ENCODE peak calls at places on chromosome 6, in ten cellular contexts. Y is PC-3, W is GM23338, H is caudate nucleus, D is pancreas, V is endothelial cell of umbilical vein, A is GM23248, F is H9, K is SJCRH30, R is heart left ventricle. O is an unnamed sample.

GRCh38 chr6:108492131-108492766 is 68.5 kb upstream of the FOXO3 start:
- DNase-seq in Y (peak), W (peak), H (no peak), D (no peak), V (peak), A (peak), F (no peak), K (peak), R (no peak), O (no peak)

GRCh38 chr6:53679446-53679933 is 13.9 kb upstream of the KLHL31 start:
- DNase-seq in Y (peak), W (peak), H (no peak), D (no peak), V (peak), A (peak), F (peak), K (no peak), R (no peak), O (no peak)

GRCh38 chr6:130852844-130853554 is 25.8 kb downstream of the SMLR1 start:
- DNase-seq in Y (no peak), W (no peak), H (no peak), D (no peak), V (no peak), A (no peak), F (no peak), K (no peak), R (no peak), O (no peak)

GRCh38 chr6:98835149-98836024 is 1.0 kb downstream of the POU3F2 start:
- DNase-seq in Y (no peak), W (peak), H (no peak), D (no peak), V (no peak), A (no peak), F (peak), K (peak), R (no peak), O (no peak)

GRCh38 chr6:88785478-88785877 is 177.9 kb downstream of the RNGTT start:
- DNase-seq in Y (no peak), W (no peak), H (no peak), D (no peak), V (no peak), A (no peak), F (no peak), K (no peak), R (no peak), O (no peak)

GRCh38 chr6:146670161-146670560 is 71.4 kb downstream of the ADGB start:
- DNase-seq in Y (no peak), W (no peak), H (no peak), D (no peak), V (no peak), A (peak), F (no peak), K (no peak), R (no peak), O (no peak)

GRCh38 chr6:135901776-135902524 is 50.4 kb downstream of the PDE7B start:
- DNase-seq in Y (no peak), W (no peak), H (peak), D (no peak), V (no peak), A (peak), F (no peak), K (no peak), R (peak), O (peak)

GRCh38 chr6:1574083-1574761 is 35.5 kb upstream of the FOXC1 start:
- DNase-seq in Y (no peak), W (no peak), H (no peak), D (no peak), V (no peak), A (no peak), F (no peak), K (no peak), R (no peak), O (no peak)

GRCh38 chr6:24313477-24314141 is 44.2 kb downstream of the DCDC2 start:
- DNase-seq in Y (peak), W (peak), H (no peak), D (peak), V (peak), A (peak), F (peak), K (peak), R (no peak), O (no peak)

GRCh38 chr6:52016918-52017748 is 70.3 kb downstream of the PKHD1 start:
- DNase-seq in Y (no peak), W (peak), H (no peak), D (no peak), V (no peak), A (no peak), F (peak), K (peak), R (no peak), O (no peak)

GRCh38 chr6:17987576-17988421 is at the start of gene KIF13A:
- DNase-seq in Y (peak), W (peak), H (peak), D (peak), V (peak), A (peak), F (peak), K (peak), R (peak), O (peak)

GRCh38 chr6:21808045-21808470 is 214.5 kb downstream of the SOX4 start:
- DNase-seq in Y (peak), W (no peak), H (no peak), D (no peak), V (no peak), A (peak), F (no peak), K (peak), R (peak), O (no peak)

GRCh38 chr6:38443341-38443740 is 196.4 kb downstream of the BTBD9 start:
- DNase-seq in Y (no peak), W (no peak), H (no peak), D (no peak), V (no peak), A (no peak), F (no peak), K (peak), R (no peak), O (no peak)

GRCh38 chr6:36574679-36575078 is 19.5 kb upstream of the SRSF3 start:
- DNase-seq in Y (no peak), W (no peak), H (no peak), D (no peak), V (no peak), A (no peak), F (no peak), K (no peak), R (no peak), O (no peak)

GRCh38 chr6:106103728-106104109 is 17.6 kb downstream of the PRDM1 start:
- DNase-seq in Y (peak), W (no peak), H (no peak), D (no peak), V (no peak), A (no peak), F (no peak), K (no peak), R (no peak), O (no peak)

GRCh38 chr6:106104476-106104875 is 18.3 kb downstream of the PRDM1 start:
- DNase-seq in Y (no peak), W (no peak), H (no peak), D (no peak), V (no peak), A (no peak), F (no peak), K (no peak), R (no peak), O (no peak)

GRCh38 chr6:106102034-106102433 is 15.9 kb downstream of the PRDM1 start:
- DNase-seq in Y (no peak), W (no peak), H (no peak), D (no peak), V (no peak), A (no peak), F (no peak), K (no peak), R (no peak), O (no peak)

GRCh38 chr6:106101466-106101865 is 15.3 kb downstream of the PRDM1 start:
- DNase-seq in Y (peak), W (no peak), H (no peak), D (no peak), V (no peak), A (no peak), F (no peak), K (no peak), R (no peak), O (no peak)

GRCh38 chr6:106102967-106103727 is 17.0 kb downstream of the PRDM1 start:
- DNase-seq in Y (no peak), W (no peak), H (no peak), D (no peak), V (no peak), A (no peak), F (no peak), K (no peak), R (no peak), O (no peak)
- H3K27ac ChIP-seq in Y (no peak), W (no peak), H (no peak), D (no peak), V (no peak), A (no peak), F (no peak), K (no peak), R (peak), O (no peak)

GRCh38 chr6:12613819-12614218 is 102.7 kb upstream of the PHACTR1 start:
- DNase-seq in Y (no peak), W (no peak), H (no peak), D (no peak), V (no peak), A (peak), F (no peak), K (no peak), R (no peak), O (no peak)
- H3K27ac ChIP-seq in Y (no peak), W (no peak), H (no peak), D (no peak), V (no peak), A (no peak), F (no peak), K (no peak), R (no peak), O (no peak)

GRCh38 chr6:143553337-143553736 is 41.8 kb upstream of the FUCA2 start:
- DNase-seq in Y (no peak), W (no peak), H (no peak), D (no peak), V (no peak), A (no peak), F (no peak), K (no peak), R (no peak), O (no peak)
- H3K27ac ChIP-seq in Y (no peak), W (no peak), H (no peak), D (no peak), V (no peak), A (no peak), F (no peak), K (no peak), R (no peak), O (no peak)

GRCh38 chr6:26660096-26660425 is 515 bp upstream of the ZNF322 start:
- DNase-seq in Y (peak), W (peak), H (no peak), D (no peak), V (no peak), A (peak), F (no peak), K (no peak), R (no peak), O (no peak)
- H3K27ac ChIP-seq in Y (no peak), W (no peak), H (peak), D (peak), V (no peak), A (peak), F (no peak), K (peak), R (peak), O (peak)

GRCh38 chr6:139839506-139840156 is 465.2 kb upstream of the CITED2 start:
- DNase-seq in Y (no peak), W (no peak), H (no peak), D (no peak), V (no peak), A (peak), F (no peak), K (no peak), R (peak), O (peak)
- H3K27ac ChIP-seq in Y (no peak), W (no peak), H (no peak), D (peak), V (no peak), A (peak), F (no peak), K (no peak), R (no peak), O (no peak)

GRCh38 chr6:41679696-41680095 is 41.4 kb downstream of the MDFI start:
- DNase-seq in Y (no peak), W (no peak), H (no peak), D (no peak), V (no peak), A (no peak), F (no peak), K (no peak), R (no peak), O (no peak)
- H3K27ac ChIP-seq in Y (no peak), W (no peak), H (no peak), D (no peak), V (no peak), A (no peak), F (no peak), K (no peak), R (no peak), O (no peak)

GRCh38 chr6:118356054-118356453 is 192.0 kb upstream of the PLN start:
- DNase-seq in Y (no peak), W (no peak), H (no peak), D (no peak), V (no peak), A (no peak), F (no peak), K (no peak), R (no peak), O (no peak)
- H3K27ac ChIP-seq in Y (no peak), W (no peak), H (no peak), D (no peak), V (no peak), A (no peak), F (no peak), K (no peak), R (no peak), O (no peak)

O was measured in right cardiac atrium.